ENCODE peak calls at places on chromosomes 12 and 14, in seven cellular contexts. G is testis, F is heart right ventricle, Z is tibial artery, C is upper lobe of right lung, P is ovary, E is left ventricle myocardium inferior. K is an unnamed sample.

GRCh38 chr14:70123796-70124195 is 65.0 kb downstream of the SLC8A3 start:
- DNase-seq in P (no peak), G (no peak), Z (no peak), E (no peak), C (no peak), F (no peak), K (no peak)

GRCh38 chr14:35351497-35351896 is 53.1 kb downstream of the NFKBIA start:
- DNase-seq in C (no peak), F (no peak), P (no peak), E (no peak), G (no peak), Z (no peak), K (no peak)

GRCh38 chr12:106841471-106842302 is 67.2 kb downstream of the RIC8B start:
- DNase-seq in C (no peak), F (peak; percentile 55), G (peak; percentile 70), P (peak; percentile 23), Z (peak; percentile 29), E (no peak), K (peak; percentile 52)

GRCh38 chr14:25108959-25109358 is 59.0 kb upstream of the STXBP6 start:
- DNase-seq in Z (no peak), P (no peak), G (peak; percentile 75), E (no peak), C (no peak), F (no peak), K (peak; percentile 57)

GRCh38 chr12:116087962-116088361 is 189.5 kb downstream of the MED13L start:
- DNase-seq in P (no peak), C (no peak), Z (no peak), G (no peak), F (no peak), E (no peak), K (no peak)

GRCh38 chr12:75631809-75632208 is 120.4 kb upstream of the KRR1 start:
- DNase-seq in F (no peak), P (no peak), Z (no peak), G (no peak), E (no peak), C (no peak), K (no peak)

GRCh38 chr12:84701041-84701440 is 211.6 kb downstream of the SLC6A15 start:
- DNase-seq in Z (no peak), E (no peak), P (no peak), F (no peak), G (no peak), C (no peak), K (no peak)

GRCh38 chr12:52798671-52799497 is 3.0 kb upstream of the KRT3 start:
- DNase-seq in G (no peak), E (no peak), P (no peak), F (no peak), Z (no peak), C (peak; percentile 43), K (no peak)

GRCh38 chr14:37595809-37596595 is 573 bp downstream of the TTC6 start:
- DNase-seq in Z (no peak), P (no peak), E (no peak), F (no peak), G (no peak), C (peak; percentile 91), K (peak; percentile 50)

GRCh38 chr14:83247925-83248639 is 1714.4 kb upstream of the SEL1L start:
- DNase-seq in P (no peak), F (no peak), E (no peak), G (no peak), Z (no peak), C (no peak), K (no peak)
- TF ChIP-seq CTCF in P (no peak), F (no peak), E (no peak), G (no peak), Z (no peak), C (no peak), K (no peak)

GRCh38 chr12:1595690-1596347 is 1.4 kb upstream of the FBXL14 start:
- DNase-seq in G (no peak), Z (no peak), C (no peak), E (no peak), F (no peak), P (no peak), K (no peak)
- H3K27ac ChIP-seq in G (peak overlapping the region; percentile 90), Z (peak overlapping the region; percentile 89), C (peak overlapping the region; percentile 93), E (peak overlapping the region; percentile 99), F (peak overlapping the region; percentile 81), P (peak overlapping the region; percentile 87), K (no peak overlapping the region)

GRCh38 chr12:12022306-12022931 is 48.3 kb upstream of the BCL2L14 start:
- DNase-seq in C (no peak), E (no peak), Z (no peak), G (no peak), F (no peak), P (no peak), K (no peak)
- H3K4me3 ChIP-seq in C (no peak overlapping the region), E (no peak overlapping the region), Z (no peak overlapping the region), G (no peak overlapping the region), F (no peak overlapping the region), P (no peak overlapping the region), K (no peak overlapping the region)

GRCh38 chr12:92324849-92325500 is 179.3 kb upstream of the BTG1 start:
- DNase-seq in F (no peak), E (no peak), C (no peak), G (no peak), Z (no peak), P (no peak), K (no peak)
- TF ChIP-seq CTCF in F (no peak), E (no peak), C (no peak), G (no peak), Z (no peak), P (no peak), K (no peak)

DNA sequence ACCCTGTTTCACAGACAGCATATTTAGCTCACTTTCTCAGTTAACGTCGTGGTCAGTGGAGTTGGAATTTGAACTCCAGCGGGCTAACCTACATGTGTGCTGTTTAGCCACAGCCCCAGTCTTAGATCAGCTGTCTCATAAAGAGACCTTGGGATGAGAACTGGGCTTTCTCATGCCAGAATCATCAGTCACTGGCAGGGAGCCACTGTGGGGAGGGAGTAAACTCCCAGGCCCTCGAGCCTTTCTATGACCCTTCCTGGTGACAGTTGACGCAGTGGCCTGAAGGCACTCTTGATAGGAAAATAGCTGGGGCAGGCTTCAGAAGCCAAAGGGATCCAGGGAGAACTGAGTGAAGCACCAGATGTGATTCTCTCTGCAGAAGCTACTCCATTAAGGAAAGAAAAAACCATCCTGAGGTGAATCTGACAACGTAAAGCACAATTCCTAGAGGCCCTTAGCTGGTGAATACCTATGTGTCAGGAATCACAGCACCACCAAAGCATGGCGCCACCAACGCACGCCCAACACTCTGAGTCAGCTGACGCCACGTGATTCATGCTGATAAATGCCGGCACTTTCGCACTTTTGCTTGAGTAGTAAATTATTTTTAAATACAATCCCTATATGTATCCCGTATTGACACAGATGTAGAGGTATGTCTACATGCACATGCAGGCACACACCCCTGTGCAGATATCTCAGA is 279.6 kb upstream of the TMEM132C start:
- DNase-seq in F (no peak), G (peak; percentile 59), E (no peak), P (no peak), C (no peak), Z (no peak), K (no peak)
- H3K27ac ChIP-seq in F (no peak overlapping the region), G (no peak overlapping the region), E (no peak overlapping the region), P (no peak overlapping the region), C (no peak overlapping the region), Z (no peak overlapping the region), K (no peak overlapping the region)